ENCODE peak calls at places on chromosome 13, in four cellular contexts. I is brain microvascular endothelial cell, S is left lung, P is psoas muscle. U is an unnamed sample.

GRCh38 chr13:98171806-98172569 is 5.1 kb downstream of the RNF113B start:
- DNase-seq in I (peak; percentile 63), P (peak; percentile 72), S (peak; percentile 38), U (no peak)

GRCh38 chr13:24264976-24265375 is 44.4 kb upstream of the C1QTNF9 start:
- DNase-seq in I (no peak), P (no peak), S (peak; percentile 70), U (peak; percentile 17)

GRCh38 chr13:48808689-48809088 is 155.0 kb downstream of the CYSLTR2 start:
- DNase-seq in I (peak; percentile 83), S (no peak), P (no peak), U (no peak)

GRCh38 chr13:57437587-57437986 is 194.0 kb upstream of the PCDH17 start:
- DNase-seq in I (no peak), S (no peak), P (no peak), U (no peak)

GRCh38 chr13:42110410-42111155 is 62.1 kb downstream of the DGKH start:
- DNase-seq in P (no peak), S (no peak), I (peak; percentile 64), U (peak; percentile 65)

GRCh38 chr13:114118763-114119123 is 13.7 kb downstream of the RASA3 start:
- DNase-seq in I (peak; percentile 64), P (peak; percentile 41), S (no peak), U (no peak)

GRCh38 chr13:82713681-82714405 is 1168.4 kb downstream of the SLITRK1 start:
- DNase-seq in P (no peak), I (peak; percentile 27), S (no peak), U (peak; percentile 2)

GRCh38 chr13:107299717-107300116 is 731.8 kb upstream of the ARGLU1 start:
- DNase-seq in S (no peak), I (no peak), P (no peak), U (peak; percentile 38)

GRCh38 chr13:100550433-100550832 is 38.2 kb downstream of the GGACT start:
- DNase-seq in S (no peak), I (peak; percentile 53), P (peak; percentile 64), U (no peak)

DNA sequence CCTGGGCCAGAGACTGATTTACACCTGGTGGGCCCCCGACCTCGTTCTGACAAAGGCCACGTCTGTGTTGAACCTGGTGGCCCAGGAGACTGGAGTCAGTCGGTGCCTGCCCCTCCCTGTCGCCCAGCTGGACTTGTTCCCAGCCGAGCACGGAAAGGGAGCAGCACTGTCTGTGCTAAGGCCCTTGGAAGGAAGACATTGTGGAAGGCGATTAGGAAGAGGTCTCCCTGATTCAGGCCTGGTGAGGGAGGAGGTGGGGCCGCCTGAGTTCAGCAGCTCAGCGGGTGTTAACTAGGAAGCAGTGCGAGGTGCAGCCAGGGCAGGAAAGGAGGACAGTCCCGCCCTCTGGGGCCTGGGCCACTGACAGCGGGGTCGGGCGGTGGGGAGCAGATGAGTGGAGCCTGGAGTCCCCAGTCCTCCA is 64.7 kb downstream of the GPR12 start:
- DNase-seq in S (no peak), P (peak; percentile 49), I (no peak), U (no peak)
- TF ChIP-seq CTCF in S (no peak), P (no peak), I (no peak), U (no peak)

GRCh38 chr13:109009756-109010155 is 380.3 kb downstream of the MYO16 start:
- DNase-seq in P (no peak), S (no peak), I (no peak), U (no peak)
- H3K27ac ChIP-seq in P (no peak overlapping the region), S (no peak overlapping the region), I (no peak overlapping the region), U (no peak overlapping the region)

GRCh38 chr13:45718063-45718462 is 15.9 kb downstream of the CBY2 start:
- DNase-seq in P (no peak), S (no peak), I (peak; percentile 1), U (peak; percentile 19)
- TF ChIP-seq CTCF in P (no peak), S (peak; percentile 17), I (peak; percentile 79), U (peak; percentile 70)

DNA sequence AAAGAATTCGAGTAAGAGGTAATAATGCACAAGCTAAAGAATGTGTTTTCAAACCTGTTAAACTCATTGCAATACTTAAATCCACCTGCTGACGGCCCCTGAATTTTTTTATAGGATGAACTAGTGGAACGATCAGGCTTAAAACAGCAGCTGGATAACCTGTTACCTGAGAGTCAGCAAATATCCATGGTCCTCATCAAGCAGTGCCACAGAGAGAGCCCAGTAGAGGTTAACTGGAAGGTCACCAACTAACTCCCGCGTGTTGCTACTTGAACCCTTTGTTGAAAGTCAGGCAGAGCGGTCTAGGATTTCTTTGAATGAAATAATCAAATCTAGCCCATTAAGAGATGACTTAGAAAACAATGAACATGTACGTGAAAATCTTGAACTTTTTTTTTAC is 47.6 kb upstream of the SPRY2 start:
- DNase-seq in P (no peak), S (no peak), I (no peak), U (no peak)
- H3K27ac ChIP-seq in P (no peak overlapping the region), S (no peak overlapping the region), I (no peak overlapping the region), U (no peak overlapping the region)

GRCh38 chr13:33015791-33016323 is 366 bp upstream of the KL start:
- DNase-seq in S (no peak), I (no peak), P (peak; percentile 62), U (no peak)

GRCh38 chr13:33016414-33017409 is at the start of gene KL:
- DNase-seq in I (no peak), P (peak; percentile 67), S (peak; percentile 46), U (no peak)

GRCh38 chr13:33015275-33015674 is 948 bp upstream of the KL start:
- DNase-seq in I (no peak), P (no peak), S (no peak), U (no peak)

GRCh38 chr13:33018886-33019285 is 2.7 kb downstream of the KL start:
- DNase-seq in I (no peak), S (no peak), P (no peak), U (no peak)

DNA sequence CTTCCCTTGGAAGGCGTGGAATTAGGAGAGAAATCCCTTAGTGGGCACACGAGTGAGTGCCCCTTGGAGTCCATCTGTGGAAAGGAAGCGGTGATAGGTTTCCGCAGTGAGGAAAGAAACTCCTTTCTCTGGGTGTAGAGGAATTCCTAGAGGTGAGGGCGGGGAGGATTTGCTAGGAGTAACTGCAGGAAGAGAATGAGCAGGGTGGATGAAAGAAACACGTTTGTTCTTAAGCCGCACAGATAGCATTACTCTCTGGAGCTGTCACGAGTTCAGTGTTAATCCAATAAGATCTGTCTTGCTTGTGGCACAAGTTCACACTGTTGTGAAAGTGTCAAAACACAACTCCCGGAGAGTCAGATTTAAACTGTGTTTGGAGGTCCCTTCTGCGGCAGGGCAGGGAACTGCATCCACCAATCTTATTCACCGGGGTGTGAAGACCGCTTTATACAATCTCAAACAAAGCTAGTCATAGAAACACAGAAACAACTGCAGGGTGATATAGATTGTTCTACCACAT is 1.2 kb downstream of the KL start:
- DNase-seq in I (no peak), S (no peak), P (peak; percentile 65), U (peak; percentile 65)
- TF ChIP-seq CTCF in I (peak; percentile 64), S (peak; percentile 65), P (peak; percentile 53), U (peak; percentile 77)

DNA sequence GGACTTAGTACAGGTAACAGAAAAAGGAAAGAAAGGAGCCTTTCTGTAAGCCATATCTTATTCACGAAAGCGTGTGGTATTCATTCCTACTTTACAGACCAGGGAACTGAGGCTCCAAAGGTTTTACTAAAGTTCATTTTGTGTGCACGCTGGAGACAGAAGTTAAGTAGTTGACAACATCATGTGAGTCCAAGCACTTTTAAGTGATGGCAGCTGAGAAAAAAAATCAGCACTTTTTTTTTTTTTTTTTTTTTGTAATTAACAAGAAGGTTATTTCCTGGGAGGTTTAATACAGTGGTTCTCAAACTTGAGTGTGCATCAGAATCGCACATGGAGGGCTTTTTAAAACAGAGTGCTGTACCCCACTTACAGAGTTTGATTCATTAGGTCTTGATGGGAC is 2.0 kb downstream of the DNAJC3 start:
- DNase-seq in I (no peak), S (no peak), P (no peak), U (no peak)
- H3K27ac ChIP-seq in I (no peak overlapping the region), S (peak overlapping the region; percentile 99), P (peak overlapping the region; percentile 97), U (no peak overlapping the region)

GRCh38 chr13:23180711-23181110 is at the start of gene SGCG:
- DNase-seq in I (no peak), P (no peak), S (no peak), U (no peak)

GRCh38 chr13:23183292-23183691 is 2.5 kb downstream of the SGCG start:
- DNase-seq in S (no peak), P (peak; percentile 74), I (no peak), U (no peak)

GRCh38 chr13:23182142-23182541 is 1.4 kb downstream of the SGCG start:
- DNase-seq in S (no peak), P (no peak), I (no peak), U (no peak)

GRCh38 chr13:23185542-23185941 is 4.8 kb downstream of the SGCG start:
- DNase-seq in S (no peak), I (no peak), P (no peak), U (no peak)
- TF ChIP-seq CTCF in S (no peak), I (no peak), P (no peak), U (no peak)

GRCh38 chr13:76693086-76693485 is 193.1 kb downstream of the KCTD12 start:
- DNase-seq in S (no peak), P (no peak), I (no peak), U (no peak)

GRCh38 chr13:76697277-76697676 is 188.9 kb downstream of the KCTD12 start:
- DNase-seq in S (no peak), P (no peak), I (no peak), U (no peak)

GRCh38 chr13:76692326-76692725 is 193.9 kb downstream of the KCTD12 start:
- DNase-seq in S (no peak), P (no peak), I (no peak), U (no peak)

GRCh38 chr13:76690611-76691010 is 195.6 kb downstream of the KCTD12 start:
- DNase-seq in P (no peak), I (no peak), S (no peak), U (no peak)

DNA sequence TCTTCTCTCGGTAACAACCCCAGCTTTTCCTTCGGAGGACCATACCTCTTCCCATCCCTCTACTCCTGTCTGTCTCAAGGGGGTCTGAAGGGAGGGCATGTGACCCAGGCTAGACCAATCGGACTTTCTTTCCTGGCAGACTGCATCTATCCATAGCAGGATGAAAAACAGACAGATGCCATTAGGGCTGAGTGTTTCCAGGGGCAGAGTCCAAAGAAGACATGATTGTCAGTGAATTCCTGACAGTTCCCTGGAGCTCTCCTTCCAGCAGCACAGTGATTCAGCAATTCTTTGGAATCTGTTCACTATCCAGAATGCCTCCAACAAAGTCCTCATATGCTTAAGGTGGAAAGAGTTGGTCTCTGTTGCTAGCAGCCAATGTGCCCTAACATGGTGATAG is 189.8 kb downstream of the KCTD12 start:
- DNase-seq in P (no peak), S (no peak), I (peak; percentile 22), U (peak; percentile 17)
- H3K27ac ChIP-seq in P (no peak overlapping the region), S (no peak overlapping the region), I (peak overlapping the region; percentile 5), U (no peak overlapping the region)